ENCODE peak calls at places on chromosomes 2 and 18, in seven cellular contexts. S is H9, A is mesendoderm, O is mesenchymal stem cell, W is IMR-90, E is H1, I is trophoblast cell. Y is an unnamed sample.

GRCh38 chr18:7846315-7846714 is 279.2 kb downstream of the PTPRM start:
- DNase-seq in S (no peak), A (no peak), O (peak), W (no peak), E (no peak), I (peak), Y (no peak)

GRCh38 chr2:161238559-161239415 is 69.4 kb upstream of the PSMD14 start:
- DNase-seq in S (peak), A (peak), O (peak), W (peak), E (peak), I (peak), Y (peak)

GRCh38 chr2:230140667-230141066 is 71.9 kb upstream of the SLC16A14 start:
- DNase-seq in S (peak), A (peak), O (no peak), W (no peak), E (no peak), I (no peak), Y (no peak)

GRCh38 chr2:84534225-84534624 is 17.9 kb downstream of the DNAH6 start:
- DNase-seq in S (no peak), A (no peak), O (no peak), W (no peak), E (no peak), I (no peak), Y (no peak)

GRCh38 chr2:223760838-223761502 is 76.4 kb downstream of the AP1S3 start:
- DNase-seq in S (peak), A (peak), O (peak), W (peak), E (no peak), I (peak), Y (no peak)

GRCh38 chr2:3023531-3023930 is 354.1 kb downstream of the EIPR1 start:
- DNase-seq in S (peak), A (no peak), O (no peak), W (no peak), E (no peak), I (no peak), Y (no peak)

GRCh38 chr2:200679157-200679934 is 93.5 kb downstream of the AOX1 start:
- DNase-seq in S (no peak), A (peak), O (no peak), W (no peak), E (no peak), I (no peak), Y (no peak)

GRCh38 chr18:12308386-12309100 is 502 bp downstream of the TUBB6 start:
- DNase-seq in S (peak), A (peak), O (peak), W (peak), E (peak), I (peak), Y (peak)

GRCh38 chr18:62977512-62977911 is 262.2 kb downstream of the PHLPP1 start:
- DNase-seq in S (no peak), A (no peak), O (no peak), W (peak), E (no peak), I (no peak), Y (no peak)

GRCh38 chr2:13102340-13103063 is 385.8 kb downstream of the TRIB2 start:
- DNase-seq in S (no peak), A (no peak), O (no peak), W (no peak), E (no peak), I (no peak), Y (no peak)

GRCh38 chr2:68987051-68987503 is 12.6 kb downstream of the GKN1 start:
- DNase-seq in S (no peak), A (no peak), O (no peak), W (no peak), E (no peak), I (no peak), Y (no peak)

GRCh38 chr18:66632771-66633170 is 28.9 kb upstream of the CDH19 start:
- DNase-seq in S (no peak), A (no peak), O (no peak), W (no peak), E (no peak), I (no peak), Y (no peak)

GRCh38 chr2:150716186-150716585 is 228.7 kb upstream of the RND3 start:
- DNase-seq in S (no peak), A (no peak), O (no peak), W (no peak), E (no peak), I (no peak), Y (no peak)
- H3K23ac ChIP-seq in S (no peak), A (no peak), O (no peak), W (no peak), E (no peak), I (no peak), Y (no peak)

DNA sequence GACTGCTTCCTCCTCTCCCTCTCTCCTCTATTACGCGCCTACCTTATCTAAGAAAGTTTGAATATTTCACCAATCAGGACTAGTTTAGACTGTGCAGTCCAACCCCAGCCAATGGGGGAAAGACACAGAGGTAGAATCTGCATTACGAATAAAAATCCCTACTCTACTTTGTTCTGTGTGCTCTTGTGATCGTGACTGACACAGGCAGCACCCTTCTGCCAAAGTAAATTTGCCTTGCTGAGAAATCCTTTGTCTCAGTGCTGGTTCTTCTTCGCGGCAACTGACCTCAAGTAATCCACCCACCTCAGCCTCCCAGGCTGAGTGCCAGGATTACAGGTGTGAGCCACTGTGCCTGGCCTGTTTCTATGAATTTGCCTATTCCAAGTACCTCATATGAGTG is 8.6 kb upstream of the CDCA7 start:
- DNase-seq in S (no peak), A (peak), O (no peak), W (no peak), E (no peak), I (no peak), Y (no peak)
- H3K4ac ChIP-seq in S (no peak), A (no peak), O (no peak), W (no peak), E (no peak), I (no peak), Y (no peak)

GRCh38 chr2:58369594-58369993 is 128.5 kb upstream of the FANCL start:
- DNase-seq in S (no peak), A (no peak), O (no peak), W (no peak), E (no peak), I (no peak), Y (no peak)
- H3K23ac ChIP-seq in S (no peak), A (no peak), O (no peak), W (no peak), E (no peak), I (no peak), Y (no peak)

DNA sequence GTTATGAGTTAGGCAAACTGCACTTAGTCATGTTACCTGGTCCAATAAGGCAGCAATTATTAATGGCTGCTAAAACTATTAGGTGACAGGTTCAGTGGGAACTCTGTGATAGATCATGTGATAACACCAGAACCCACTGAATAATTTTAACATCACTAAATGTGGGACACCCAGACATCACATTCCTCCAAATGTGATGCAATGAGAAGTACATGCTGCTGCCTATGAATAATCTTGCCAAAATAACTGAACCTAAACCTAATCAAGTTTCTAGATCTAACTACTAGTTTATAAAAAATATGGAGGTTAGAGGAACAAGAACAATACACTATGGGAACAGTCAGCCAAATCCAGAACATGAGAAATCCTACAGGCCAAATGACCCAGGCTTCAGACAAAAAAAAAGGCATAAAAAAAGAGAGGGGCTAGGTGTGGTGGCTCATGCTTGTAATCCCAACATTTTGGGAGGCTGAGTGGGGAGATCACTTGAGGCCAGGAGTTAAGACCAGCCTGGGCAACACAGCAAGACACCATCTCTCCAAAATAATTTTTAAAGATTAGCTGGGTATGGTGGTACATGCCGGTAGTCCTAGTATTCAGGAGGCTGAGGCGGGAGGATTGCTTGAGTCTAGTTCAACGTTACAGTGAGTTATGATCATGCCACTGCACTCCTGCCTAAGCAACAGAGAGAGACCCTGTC is 7.0 kb upstream of the ACTR2 start:
- DNase-seq in S (no peak), A (no peak), O (no peak), W (peak), E (no peak), I (no peak), Y (no peak)
- H3K4ac ChIP-seq in S (no peak), A (no peak), O (no peak), W (no peak), E (no peak), I (no peak), Y (no peak)